ENCODE peak calls at places on chromosomes 6 and 20, in five cellular contexts. B, S, D, Q and E are unnamed samples.
A peak's percentile ranks its signal among the peaks of the same experiment; 100 is the strongest.

GRCh38 chr6:159255434-159255951 is 86.3 kb downstream of the FNDC1 start:
- DNase-seq in B (no peak), Q (no peak), D (no peak), S (no peak), E (no peak)

GRCh38 chr6:157066781-157067491 is 256.4 kb downstream of the TMEM242 start:
- DNase-seq in S (no peak), Q (no peak), D (no peak), B (peak; percentile 35), E (no peak)

GRCh38 chr6:85464722-85465150 is 14.9 kb downstream of the NT5E start:
- DNase-seq in Q (no peak), D (no peak), S (no peak), B (no peak), E (no peak)

GRCh38 chr20:63349516-63349895 is 11.6 kb downstream of the CHRNA4 start:
- DNase-seq in S (no peak), Q (no peak), B (no peak), D (no peak), E (no peak)

GRCh38 chr6:33324139-33324538 is 6.6 kb upstream of the ZBTB22 start:
- DNase-seq in Q (no peak), S (no peak), D (no peak), B (no peak), E (no peak)

GRCh38 chr6:138396709-138397108 is 7.3 kb upstream of the HEBP2 start:
- DNase-seq in D (no peak), S (no peak), B (no peak), Q (no peak), E (no peak)

GRCh38 chr6:166540631-166541331 is 45.7 kb downstream of the RAMACL start:
- DNase-seq in Q (peak; percentile 23), S (peak; percentile 69), B (no peak), D (no peak), E (peak; percentile 37)

GRCh38 chr6:96899599-96899998 is 1.9 kb upstream of the NDUFAF4 start:
- DNase-seq in D (no peak), Q (no peak), S (no peak), B (no peak), E (no peak)

GRCh38 chr6:13413906-13414555 is 73.4 kb downstream of the GFOD1 start:
- DNase-seq in D (no peak), B (no peak), Q (no peak), S (no peak), E (no peak)

GRCh38 chr20:44714701-44715494 is at the start of gene CCN5:
- DNase-seq in B (peak; percentile 68), Q (peak; percentile 30), D (no peak), S (no peak), E (no peak)

GRCh38 chr20:48603116-48603818 is 224.5 kb downstream of the PREX1 start:
- DNase-seq in Q (no peak), D (no peak), S (no peak), B (no peak), E (no peak)

GRCh38 chr6:5950448-5950847 is 56.3 kb downstream of the NRN1 start:
- DNase-seq in S (peak; percentile 7), B (no peak), Q (peak; percentile 56), D (no peak), E (no peak)

DNA sequence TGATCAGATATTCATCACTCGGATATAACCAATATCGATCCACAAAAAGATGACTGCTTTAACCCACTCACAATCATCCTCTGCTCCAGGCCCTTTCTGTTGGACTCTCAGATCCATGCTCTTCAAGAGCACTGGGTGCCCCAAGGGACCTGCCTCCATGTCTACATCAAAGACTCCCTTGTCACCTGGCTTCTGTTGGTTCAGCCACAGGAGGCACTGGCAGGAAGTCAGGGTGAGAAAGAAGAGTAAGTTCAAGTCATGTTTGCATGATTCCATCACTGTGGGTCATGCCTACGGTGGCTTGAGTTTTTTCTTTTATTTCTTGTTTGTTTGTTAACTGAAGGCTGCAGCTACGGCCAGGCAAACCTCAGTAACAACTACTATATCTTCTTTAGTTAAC is 243.3 kb downstream of the ADGRG6 start:
- DNase-seq in D (no peak), Q (no peak), S (no peak), B (no peak), E (no peak)
- TF ChIP-seq TAF1 in D (no peak), Q (no peak), S (no peak), B (no peak), E (no peak)

DNA sequence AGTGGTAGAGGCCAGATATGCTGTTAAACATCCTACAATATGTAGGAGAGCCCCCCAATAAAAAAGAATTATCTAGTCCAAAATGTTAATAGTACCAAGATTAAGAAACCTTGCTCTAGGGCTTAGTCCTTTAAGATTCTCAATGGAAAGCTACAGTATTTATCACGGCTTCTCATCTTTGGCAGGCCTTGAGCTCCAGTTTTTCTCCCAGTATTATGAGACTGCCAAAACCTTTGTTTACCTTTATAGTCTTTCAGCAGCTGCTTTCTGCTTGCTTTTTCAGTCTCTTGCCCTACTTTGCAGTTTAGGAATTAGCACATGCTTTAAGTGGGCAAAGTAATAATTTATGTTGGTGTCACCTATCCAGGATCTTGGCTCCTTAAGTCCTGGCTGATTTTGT is 59.7 kb downstream of the NHLRC1 start:
- DNase-seq in D (no peak), B (no peak), S (no peak), Q (no peak), E (no peak)
- TF ChIP-seq POLR2AphosphoS5 in D (no peak), B (no peak), S (no peak), Q (no peak), E (no peak)

GRCh38 chr6:29792123-29793035 is 35.2 kb upstream of the HLA-G start:
- DNase-seq in S (peak; percentile 40), B (no peak), Q (peak; percentile 67), D (no peak), E (peak; percentile 52)
- TF ChIP-seq POLR2A in S (no peak), B (no peak), Q (no peak), D (no peak), E (no peak)

GRCh38 chr6:64589961-64590360 is 954.4 kb downstream of the PHF3 start:
- DNase-seq in Q (no peak), D (no peak), S (no peak), B (no peak), E (no peak)

GRCh38 chr6:64591682-64592081 is 956.1 kb downstream of the PHF3 start:
- DNase-seq in D (no peak), S (no peak), B (no peak), Q (no peak), E (no peak)

GRCh38 chr6:64590965-64591364 is 955.4 kb downstream of the PHF3 start:
- DNase-seq in S (no peak), D (no peak), B (no peak), Q (no peak), E (no peak)
- TF ChIP-seq TAF1 in S (no peak), D (no peak), B (no peak), Q (no peak), E (no peak)

GRCh38 chr6:168648240-168648639 is 207.3 kb downstream of the SMOC2 start:
- DNase-seq in Q (no peak), D (no peak), S (no peak), B (no peak), E (no peak)

GRCh38 chr6:168649209-168649608 is 208.2 kb downstream of the SMOC2 start:
- DNase-seq in B (no peak), S (no peak), D (no peak), Q (no peak), E (no peak)

GRCh38 chr6:168650686-168651085 is 209.7 kb downstream of the SMOC2 start:
- DNase-seq in Q (no peak), S (no peak), D (no peak), B (no peak), E (no peak)

GRCh38 chr6:168647271-168647670 is 206.3 kb downstream of the SMOC2 start:
- DNase-seq in D (no peak), S (no peak), B (no peak), Q (no peak), E (no peak)

GRCh38 chr6:168648730-168649129 is 207.7 kb downstream of the SMOC2 start:
- DNase-seq in Q (no peak), D (no peak), B (no peak), S (no peak), E (no peak)
- TF ChIP-seq POLR2AphosphoS5 in Q (no peak), D (no peak), B (no peak), S (no peak), E (no peak)

DNA sequence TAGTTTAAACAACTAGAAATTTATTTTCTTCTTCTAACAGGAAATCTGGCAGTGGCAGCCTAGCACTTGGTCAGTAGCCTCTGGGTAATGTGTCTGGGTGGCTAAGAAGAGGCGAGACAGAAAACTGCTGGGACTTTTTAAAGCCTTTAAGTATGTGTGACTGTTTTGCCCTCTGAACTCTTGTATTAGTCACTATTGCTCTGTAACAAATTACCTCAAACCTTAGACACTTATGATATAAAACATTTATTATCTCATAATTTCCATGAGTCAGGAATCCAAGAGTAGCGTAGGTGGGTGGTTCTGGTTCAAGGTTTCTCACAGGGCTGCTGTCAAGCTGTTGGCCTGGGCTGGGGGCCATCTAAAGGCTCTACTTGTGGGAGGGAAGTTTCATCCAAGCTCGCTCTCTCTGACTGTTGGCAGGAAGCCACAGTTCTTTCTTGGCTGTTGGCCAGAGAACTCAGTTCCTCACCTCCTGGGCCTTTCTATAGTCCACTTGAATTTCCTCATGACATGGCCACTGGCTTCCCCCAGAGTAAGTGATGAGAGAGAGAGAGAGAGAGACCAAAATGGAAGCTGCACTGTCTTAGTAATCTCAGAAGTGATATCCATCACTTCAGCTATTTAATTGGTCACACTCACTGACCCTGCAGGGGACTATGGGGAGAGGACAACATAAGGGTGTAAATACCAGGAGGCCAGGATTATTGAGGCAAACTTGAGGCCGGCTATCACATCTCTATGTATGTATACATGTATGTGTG is 17.4 kb upstream of the TBC1D22B start:
- DNase-seq in Q (peak; percentile 75), S (peak; percentile 14), D (no peak), B (peak; percentile 85), E (peak; percentile 27)
- TF ChIP-seq POLR2A in Q (no peak), S (no peak), D (no peak), B (no peak), E (no peak)

GRCh38 chr6:155026366-155027045 is 31.4 kb downstream of the TIAM2 start:
- DNase-seq in D (peak; percentile 15), S (no peak), Q (no peak), B (peak; percentile 41), E (no peak)
- TF ChIP-seq TAF1 in D (no peak), S (no peak), Q (no peak), B (no peak), E (no peak)

GRCh38 chr6:2951723-2952122 is 19.6 kb downstream of the SERPINB6 start:
- DNase-seq in Q (no peak), D (no peak), S (no peak), B (no peak), E (no peak)
- TF ChIP-seq POLR2AphosphoS5 in Q (no peak), D (no peak), S (no peak), B (no peak), E (no peak)

GRCh38 chr20:41339957-41340326 is 679 bp upstream of the LPIN3 start:
- DNase-seq in S (peak; percentile 85), B (peak; percentile 81), Q (peak; percentile 85), D (peak; percentile 88), E (peak; percentile 82)

GRCh38 chr20:41342474-41343464 is 2.1 kb downstream of the LPIN3 start:
- DNase-seq in B (no peak), D (no peak), S (no peak), Q (no peak), E (no peak)

GRCh38 chr20:41336711-41337492 is 3.7 kb upstream of the LPIN3 start:
- DNase-seq in B (no peak), Q (no peak), D (no peak), S (no peak), E (no peak)

GRCh38 chr20:41344477-41344876 is 3.9 kb downstream of the LPIN3 start:
- DNase-seq in Q (no peak), B (no peak), D (no peak), S (no peak), E (no peak)

GRCh38 chr20:41340327-41341055 is at the start of gene LPIN3:
- DNase-seq in Q (peak; percentile 99), S (peak; percentile 69), B (peak; percentile 92), D (peak; percentile 81), E (no peak)
- TF ChIP-seq POLR2A in Q (peak; percentile 74), S (no peak), B (peak; percentile 95), D (no peak), E (no peak)

GRCh38 chr6:144594571-144594970 is 309.4 kb downstream of the UTRN start:
- DNase-seq in D (no peak), S (no peak), B (no peak), Q (no peak), E (no peak)
- TF ChIP-seq TAF1 in D (no peak), S (no peak), B (no peak), Q (no peak), E (no peak)